ENCODE peak calls at places on chromosomes 16 and 17, in five cellular contexts. S, O, K, V and D are unnamed samples.

GRCh38 chr17:81529437-81529803 is 1.2 kb downstream of the FSCN2 start:
- DNase-seq in S (no peak), O (no peak), K (no peak), V (no peak), D (no peak)

GRCh38 chr16:16157166-16157565 is 66.1 kb downstream of the ABCC6 start:
- DNase-seq in S (no peak), O (no peak), K (no peak), V (no peak), D (no peak)

GRCh38 chr17:15516150-15516549 is 47.1 kb downstream of the TVP23C start:
- DNase-seq in S (no peak), O (no peak), K (no peak), V (no peak), D (no peak)

GRCh38 chr17:76472258-76472645 is 4.8 kb downstream of the AANAT start:
- DNase-seq in S (no peak), O (no peak), K (no peak), V (no peak), D (no peak)

GRCh38 chr17:38710985-38711384 is 5.9 kb downstream of the MLLT6 start:
- DNase-seq in S (peak), O (no peak), K (no peak), V (no peak), D (no peak)

GRCh38 chr17:41660221-41660711 is 28.4 kb upstream of the EIF1 start:
- DNase-seq in S (no peak), O (no peak), K (no peak), V (no peak), D (no peak)

GRCh38 chr16:73405851-73406250 is 357.9 kb upstream of the ZFHX3 start:
- DNase-seq in S (no peak), O (no peak), K (no peak), V (no peak), D (no peak)

GRCh38 chr17:40106089-40106759 is 5.8 kb upstream of the NR1D1 start:
- DNase-seq in S (no peak), O (no peak), K (no peak), V (no peak), D (no peak)

GRCh38 chr17:688100-688989 is 26.3 kb downstream of the VPS53 start:
- DNase-seq in S (no peak), O (no peak), K (peak), V (no peak), D (peak)

GRCh38 chr16:7755347-7755746 is 422.7 kb downstream of the RBFOX1 start:
- DNase-seq in S (no peak), O (no peak), K (no peak), V (no peak), D (no peak)

GRCh38 chr17:41697122-41697962 is 8.7 kb downstream of the EIF1 start:
- DNase-seq in S (no peak), O (no peak), K (no peak), V (no peak), D (no peak)

GRCh38 chr16:88012360-88012759 is 61.1 kb downstream of the BANP start:
- DNase-seq in S (no peak), O (no peak), K (no peak), V (no peak), D (no peak)

GRCh38 chr17:39141915-39142664 is 9.3 kb downstream of the PLXDC1 start:
- DNase-seq in S (no peak), O (no peak), K (no peak), V (no peak), D (no peak)

GRCh38 chr17:15171433-15172047 is 93.6 kb downstream of the PMP22 start:
- DNase-seq in S (peak), O (no peak), K (peak), V (peak), D (peak)

GRCh38 chr16:47806309-47806847 is 345.2 kb downstream of the PHKB start:
- DNase-seq in S (no peak), O (no peak), K (no peak), V (no peak), D (no peak)

GRCh38 chr16:84724619-84725307 is 25.0 kb downstream of the USP10 start:
- DNase-seq in S (no peak), O (no peak), K (no peak), V (no peak), D (no peak)

GRCh38 chr17:73069164-73069774 is 23.2 kb downstream of the SLC39A11 start:
- DNase-seq in S (no peak), O (no peak), K (peak), V (no peak), D (no peak)

GRCh38 chr16:9027070-9027799 is 63.5 kb upstream of the USP7 start:
- DNase-seq in S (no peak), O (no peak), K (no peak), V (no peak), D (no peak)

GRCh38 chr16:17448640-17449638 is 21.8 kb downstream of the XYLT1 start:
- DNase-seq in S (no peak), O (no peak), K (no peak), V (no peak), D (no peak)

GRCh38 chr17:28718317-28718672 is 627 bp upstream of the RAB34 start:
- DNase-seq in S (no peak), O (no peak), K (no peak), V (no peak), D (no peak)

GRCh38 chr16:75622762-75623605 is at the start of gene ADAT1:
- DNase-seq in S (peak), O (peak), K (peak), V (peak), D (peak)

GRCh38 chr16:75617121-75617520 is 6.0 kb downstream of the ADAT1 start:
- DNase-seq in S (no peak), O (no peak), K (no peak), V (no peak), D (no peak)

GRCh38 chr16:75621170-75621477 is 2.0 kb downstream of the ADAT1 start:
- DNase-seq in S (peak), O (no peak), K (peak), V (no peak), D (no peak)

GRCh38 chr16:75618782-75619181 is 4.3 kb downstream of the ADAT1 start:
- DNase-seq in S (no peak), O (no peak), K (no peak), V (no peak), D (no peak)

DNA sequence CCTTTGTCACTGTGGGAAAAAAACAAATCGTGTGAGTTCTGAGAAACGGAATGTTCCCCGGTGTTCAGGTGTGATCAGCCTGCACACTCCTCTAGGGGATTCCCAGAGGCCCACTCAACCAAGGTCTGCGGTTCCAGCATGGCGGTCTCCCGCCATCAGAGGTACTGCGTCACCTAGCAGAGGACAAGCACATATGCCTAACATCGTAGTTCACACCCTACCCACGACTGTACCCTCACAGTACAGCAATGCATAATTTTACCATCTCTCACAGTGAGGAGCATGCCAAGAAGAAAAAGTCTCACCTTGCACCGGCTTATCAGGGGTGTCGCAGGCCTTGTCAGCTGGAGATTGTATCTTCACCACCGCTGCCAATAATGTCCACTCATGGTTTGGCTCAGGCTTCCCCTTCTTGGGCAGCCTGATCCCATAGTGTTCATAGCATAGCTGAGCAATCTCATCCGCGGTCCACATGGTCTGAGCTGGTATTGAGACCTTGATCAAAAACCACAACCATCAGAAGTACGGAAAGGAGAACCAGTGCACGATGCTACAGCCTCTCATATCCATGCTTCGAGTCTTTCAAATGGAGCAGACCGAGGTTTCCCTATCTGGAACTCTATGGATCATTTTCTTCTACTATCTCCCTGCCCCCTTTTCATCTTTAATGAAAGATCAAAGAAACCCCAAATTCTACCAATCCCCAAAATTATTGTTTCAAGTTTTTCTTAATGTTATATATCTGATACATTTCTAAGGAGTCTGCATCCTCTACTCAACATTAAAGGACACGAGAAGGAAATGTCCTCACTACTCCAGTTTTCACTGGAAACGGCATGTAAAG is 2.5 kb downstream of the ADAT1 start:
- DNase-seq in S (peak), O (no peak), K (no peak), V (no peak), D (no peak)
- TF ChIP-seq ATF2 in S (no peak), O (peak), K (no peak), V (no peak), D (no peak)

DNA sequence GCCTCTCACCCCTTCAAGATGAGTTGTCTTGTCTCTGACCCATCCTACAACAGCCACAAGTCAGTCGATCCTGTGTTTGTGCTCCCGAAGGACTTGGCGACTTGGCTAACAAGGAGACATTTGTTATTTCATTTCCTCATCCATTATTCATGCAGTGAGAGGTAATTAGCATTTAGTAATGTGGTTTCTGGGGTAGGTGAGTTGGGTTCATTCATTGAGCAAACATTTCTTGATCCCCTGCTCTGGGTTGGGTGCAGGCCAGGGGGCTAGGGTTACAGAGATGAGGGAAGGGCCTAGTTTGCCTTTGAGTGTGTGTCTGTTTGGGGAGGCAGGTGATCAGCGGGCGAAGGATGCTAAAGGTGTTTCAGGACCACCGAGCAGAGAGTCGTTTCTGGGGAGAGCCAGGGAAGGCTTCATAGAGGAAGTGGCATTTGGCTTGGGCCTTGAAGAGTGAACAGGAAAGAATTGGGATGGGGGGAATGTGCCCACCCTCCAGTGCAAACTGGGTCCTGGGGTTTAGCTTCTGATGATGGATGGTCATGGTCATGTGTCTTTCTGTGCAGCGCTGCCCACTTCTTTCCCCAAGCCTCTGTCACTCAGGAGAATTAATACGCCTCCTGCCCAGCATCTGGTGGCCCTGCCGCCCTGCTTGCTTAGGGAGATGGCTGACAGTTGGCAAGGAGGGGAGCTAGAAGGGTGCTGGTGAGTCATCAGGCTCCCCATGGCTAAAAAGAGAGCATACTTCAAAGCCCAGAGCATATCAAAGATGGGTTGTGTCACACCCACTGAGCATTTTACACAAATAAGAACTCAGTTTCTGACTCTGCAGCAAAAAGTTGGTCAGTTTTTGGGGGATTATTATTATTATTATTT is 38.5 kb downstream of the MSI2 start:
- DNase-seq in S (peak), O (no peak), K (peak), V (no peak), D (no peak)
- TF ChIP-seq ATF2 in S (no peak), O (no peak), K (no peak), V (no peak), D (no peak)

GRCh38 chr16:79081292-79082066 is 519.1 kb downstream of the MAF start:
- DNase-seq in S (no peak), O (no peak), K (peak), V (no peak), D (no peak)
- TF ChIP-seq ATF2 in S (no peak), O (no peak), K (no peak), V (no peak), D (no peak)

GRCh38 chr16:2226245-2226793 is 2.9 kb downstream of the E4F1 start:
- DNase-seq in S (no peak), O (no peak), K (peak), V (no peak), D (no peak)
- TF ChIP-seq ATF2 in S (no peak), O (no peak), K (no peak), V (no peak), D (no peak)

DNA sequence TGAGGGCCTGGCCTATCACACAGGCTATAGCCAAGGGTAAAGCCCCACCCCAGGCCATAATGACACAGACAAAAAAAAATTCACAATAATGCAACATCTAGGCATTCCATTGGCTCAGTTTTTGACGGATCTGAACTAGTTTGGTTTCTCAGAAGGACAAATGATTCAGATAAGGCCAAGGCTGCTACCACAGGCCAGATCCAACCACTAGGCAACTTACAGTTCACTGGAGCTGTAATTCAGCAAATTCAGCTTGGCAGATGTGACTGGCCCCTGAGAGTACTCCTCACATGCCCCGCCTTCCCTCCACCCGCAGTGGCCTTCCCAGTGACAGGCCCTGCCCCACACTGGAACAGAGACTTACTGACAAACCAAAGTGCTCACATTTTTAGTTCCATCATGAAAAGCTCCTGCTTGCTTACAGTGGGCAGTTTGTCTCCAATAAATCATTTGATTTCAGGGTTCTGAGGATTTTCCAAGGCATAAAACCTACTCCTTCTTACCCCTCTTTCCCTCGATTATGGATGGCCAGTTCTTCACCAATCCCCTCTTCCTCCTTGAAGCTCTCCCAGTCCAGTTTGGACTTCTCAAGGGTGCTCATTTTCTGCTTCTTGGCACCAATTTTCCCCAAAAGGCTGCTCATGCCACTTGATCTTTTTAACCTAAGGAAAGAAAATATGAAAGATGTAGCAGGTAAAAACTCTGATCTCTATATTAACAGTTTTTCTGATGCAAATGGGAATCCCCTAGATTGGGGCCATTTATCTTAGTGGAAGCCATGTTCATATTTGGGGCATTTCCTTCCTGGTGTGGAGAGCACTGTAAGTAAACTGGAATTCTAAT is 53.3 kb upstream of the BCAR1 start:
- DNase-seq in S (peak), O (no peak), K (peak), V (no peak), D (no peak)
- TF ChIP-seq ATF2 in S (no peak), O (no peak), K (no peak), V (no peak), D (no peak)

DNA sequence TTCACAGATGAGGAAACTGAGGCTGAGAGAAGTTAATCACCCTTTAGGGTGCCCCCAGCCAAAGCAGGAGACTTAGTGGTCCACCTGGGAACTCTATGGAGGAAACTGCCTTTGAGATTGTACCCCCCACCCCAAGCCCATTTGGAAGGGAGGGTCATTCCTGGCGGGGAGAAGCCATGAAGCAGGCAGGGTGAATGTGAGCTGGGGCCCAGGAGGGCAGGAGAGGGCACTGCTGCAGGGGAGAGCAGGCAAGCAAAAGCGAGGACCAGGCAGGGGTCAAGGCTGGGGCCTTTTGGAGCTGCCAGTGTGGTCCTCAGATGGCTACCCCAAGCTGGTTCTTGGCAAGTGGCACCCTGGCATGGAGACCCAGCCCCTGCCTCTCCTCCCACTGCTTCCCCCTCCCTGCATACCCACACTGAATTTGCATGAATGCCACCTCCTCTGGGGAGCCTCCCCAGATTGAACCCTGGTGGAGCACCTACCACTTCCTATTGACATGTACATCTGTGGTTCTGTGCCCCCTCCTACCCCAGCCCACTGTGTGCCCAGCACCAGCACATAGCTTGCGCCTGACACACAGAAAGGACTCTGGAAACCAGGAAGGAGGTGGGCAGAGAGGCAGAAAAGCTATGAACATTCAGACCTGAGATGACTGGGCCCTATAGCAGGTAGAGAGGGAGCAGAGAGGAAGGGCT is 977 bp upstream of the TMC6 start:
- DNase-seq in S (no peak), O (no peak), K (no peak), V (no peak), D (no peak)
- TF ChIP-seq ATF2 in S (no peak), O (no peak), K (no peak), V (no peak), D (no peak)